ENCODE peak calls at places on chromosomes 11 and 22, in ten cellular contexts. Q is naive thymus-derived CD4-positive, alpha-beta T cell; I is heart right ventricle; D is sigmoid colon; Y is neuronal stem cell; R is lung; H is aorta; B is GM23248; M is IMR-90; G is endodermal cell. O is an unnamed sample.

GRCh38 chr11:112408551-112408950 is 147.9 kb upstream of the PLET1 start:
- DNase-seq in Q (no peak), I (no peak), D (no peak), Y (no peak), R (no peak), H (no peak), B (no peak), M (no peak), G (peak; percentile 77), O (no peak)

GRCh38 chr22:47623056-47623739 is 860.7 kb downstream of the TBC1D22A start:
- DNase-seq in Q (no peak), I (no peak), D (peak; percentile 28), Y (no peak), R (peak; percentile 14), H (no peak), B (no peak), M (no peak), G (no peak), O (no peak)

GRCh38 chr11:38339835-38340440 is 1741.9 kb upstream of the RAG2 start:
- DNase-seq in Q (no peak), I (no peak), D (no peak), Y (no peak), R (no peak), H (no peak), B (no peak), M (no peak), G (no peak), O (no peak)

GRCh38 chr22:27462190-27462589 is 339.4 kb downstream of the MN1 start:
- DNase-seq in Q (no peak), I (no peak), D (no peak), Y (peak; percentile 70), R (no peak), H (no peak), B (peak; percentile 66), M (no peak), G (no peak), O (no peak)

GRCh38 chr11:27902981-27903624 is 202.8 kb upstream of the BDNF start:
- DNase-seq in Q (no peak), I (no peak), D (no peak), Y (no peak), R (no peak), H (no peak), B (peak; percentile 94), M (peak; percentile 73), G (no peak), O (no peak)

GRCh38 chr11:29320196-29320595 is 696.6 kb downstream of the KCNA4 start:
- DNase-seq in Q (no peak), I (no peak), D (no peak), Y (no peak), R (no peak), H (no peak), B (peak; percentile 31), M (no peak), G (no peak), O (no peak)

GRCh38 chr11:71563401-71563800 is 2.0 kb upstream of the KRTAP5-10 start:
- DNase-seq in Q (no peak), I (no peak), D (no peak), Y (peak; percentile 35), R (no peak), H (no peak), B (peak; percentile 66), M (peak; percentile 62), G (peak; percentile 82), O (peak; percentile 25)

GRCh38 chr11:68845351-68846002 is 3.8 kb upstream of the CPT1A start:
- DNase-seq in Q (no peak), I (no peak), D (no peak), Y (no peak), R (no peak), H (no peak), B (no peak), M (no peak), G (no peak), O (no peak)

DNA sequence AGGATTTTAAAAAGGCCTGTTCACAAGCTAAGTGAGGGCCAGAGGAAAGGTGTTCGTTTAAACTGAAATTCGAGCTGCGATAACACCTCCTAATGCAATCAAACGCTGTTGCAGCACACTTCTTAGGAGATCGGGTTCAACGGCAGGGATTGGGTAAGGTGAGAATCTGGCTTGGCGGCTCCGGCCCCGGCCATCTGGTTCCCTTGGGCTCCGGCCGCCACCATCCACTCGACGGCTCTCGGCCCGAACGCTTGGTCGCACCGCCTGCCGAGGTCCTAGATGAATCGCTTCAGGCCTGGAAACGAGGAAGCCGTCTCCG is 449 bp downstream of the C11orf71 start:
- DNase-seq in Q (no peak), I (no peak), D (no peak), Y (no peak), R (no peak), H (peak; percentile 91), B (peak; percentile 79), M (no peak), G (peak; percentile 91), O (no peak)
- H3K4me1 ChIP-seq in Q (peaks cover 20% of the 10 kb centered on the region), I (peaks cover 57% of the 10 kb centered on the region), D (peaks cover 50% of the 10 kb centered on the region), Y (peaks cover 2% of the 10 kb centered on the region), R (no peaks in the 10 kb centered on the region), H (peaks cover 4% of the 10 kb centered on the region), B (peaks cover 39% of the 10 kb centered on the region), M (peaks cover 4% of the 10 kb centered on the region), G (no peaks in the 10 kb centered on the region), O (peaks cover 14% of the 10 kb centered on the region)

GRCh38 chr11:33347490-33348125 is 90.4 kb downstream of the HIPK3 start:
- DNase-seq in Q (no peak), I (no peak), D (no peak), Y (no peak), R (no peak), H (no peak), B (no peak), M (no peak), G (no peak), O (no peak)

GRCh38 chr11:33344611-33345010 is 87.4 kb downstream of the HIPK3 start:
- DNase-seq in Q (no peak), I (no peak), D (no peak), Y (no peak), R (no peak), H (no peak), B (peak; percentile 30), M (peak; percentile 18), G (no peak), O (no peak)

GRCh38 chr11:33350287-33350686 is 93.1 kb downstream of the HIPK3 start:
- DNase-seq in Q (no peak), I (no peak), D (no peak), Y (no peak), R (no peak), H (no peak), B (no peak), M (no peak), G (no peak), O (no peak)
- H3K36me3 ChIP-seq in Q (peaks cover 70% of the 10 kb centered on the region), I (peaks cover 6% of the 10 kb centered on the region), D (peaks cover 7% of the 10 kb centered on the region), Y (peaks cover 94% of the 10 kb centered on the region), R (peaks cover 36% of the 10 kb centered on the region), H (peaks cover 17% of the 10 kb centered on the region), B (peaks cover 90% of the 10 kb centered on the region), M (peaks cover 51% of the 10 kb centered on the region), G (peaks cover 77% of the 10 kb centered on the region), O (peaks cover 15% of the 10 kb centered on the region)

GRCh38 chr22:35649026-35649553 is 844 bp downstream of the APOL6 start:
- DNase-seq in Q (no peak), I (no peak), D (no peak), Y (no peak), R (no peak), H (no peak), B (no peak), M (no peak), G (no peak), O (no peak)
- H3K27ac ChIP-seq in Q (peak overlapping the region; percentile 96), I (peak overlapping the region; percentile 94), D (peak overlapping the region; percentile 92), Y (no peak overlapping the region), R (peak overlapping the region; percentile 89), H (no peak overlapping the region), B (peak overlapping the region; percentile 94), M (peak overlapping the region; percentile 95), G (no peak overlapping the region), O (peak overlapping the region; percentile 93)

GRCh38 chr11:119904636-119905035 is 175.6 kb upstream of the NECTIN1 start:
- DNase-seq in Q (no peak), I (no peak), D (no peak), Y (no peak), R (no peak), H (no peak), B (no peak), M (no peak), G (no peak), O (peak; percentile 75)

GRCh38 chr11:119903389-119903788 is 174.4 kb upstream of the NECTIN1 start:
- DNase-seq in Q (no peak), I (no peak), D (no peak), Y (no peak), R (no peak), H (no peak), B (no peak), M (no peak), G (peak; percentile 52), O (no peak)

GRCh38 chr11:119901657-119902577 is 172.9 kb upstream of the NECTIN1 start:
- DNase-seq in Q (no peak), I (no peak), D (no peak), Y (no peak), R (no peak), H (no peak), B (no peak), M (no peak), G (no peak), O (no peak)

GRCh38 chr11:119903821-119904220 is 174.8 kb upstream of the NECTIN1 start:
- DNase-seq in Q (no peak), I (no peak), D (no peak), Y (no peak), R (no peak), H (no peak), B (no peak), M (no peak), G (no peak), O (no peak)

DNA sequence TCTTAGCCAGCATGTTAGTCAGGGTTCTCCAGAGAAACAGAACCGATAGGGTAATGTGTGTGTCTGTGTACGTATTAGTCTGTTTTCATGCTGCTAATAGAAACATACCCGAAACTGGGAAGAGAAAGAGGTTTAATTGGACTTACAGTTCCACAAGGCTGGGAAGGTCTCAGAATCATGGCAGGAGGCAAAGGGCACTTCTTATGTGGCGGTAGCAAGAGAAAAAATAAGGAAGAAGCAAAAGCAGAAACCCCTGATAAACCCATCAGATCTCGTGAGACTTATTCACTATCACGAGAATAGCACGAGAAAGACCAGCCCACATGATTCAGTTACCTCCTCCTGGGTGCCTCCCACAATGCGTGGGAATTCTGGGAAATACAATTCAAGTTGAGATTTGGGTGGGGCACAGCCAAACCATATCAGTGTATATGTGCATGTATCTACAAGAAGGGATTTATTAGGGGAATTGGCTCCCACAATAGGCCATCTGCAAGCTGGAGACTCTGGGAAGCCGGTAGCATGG is 173.7 kb upstream of the NECTIN1 start:
- DNase-seq in Q (no peak), I (no peak), D (no peak), Y (no peak), R (no peak), H (no peak), B (no peak), M (no peak), G (no peak), O (peak; percentile 51)
- H3K4me1 ChIP-seq in Q (no peaks in the 10 kb centered on the region), I (no peaks in the 10 kb centered on the region), D (no peaks in the 10 kb centered on the region), Y (peaks cover 6% of the 10 kb centered on the region), R (peaks cover 2% of the 10 kb centered on the region), H (no peaks in the 10 kb centered on the region), B (no peaks in the 10 kb centered on the region), M (no peaks in the 10 kb centered on the region), G (peaks cover 22% of the 10 kb centered on the region), O (peaks cover 8% of the 10 kb centered on the region)

DNA sequence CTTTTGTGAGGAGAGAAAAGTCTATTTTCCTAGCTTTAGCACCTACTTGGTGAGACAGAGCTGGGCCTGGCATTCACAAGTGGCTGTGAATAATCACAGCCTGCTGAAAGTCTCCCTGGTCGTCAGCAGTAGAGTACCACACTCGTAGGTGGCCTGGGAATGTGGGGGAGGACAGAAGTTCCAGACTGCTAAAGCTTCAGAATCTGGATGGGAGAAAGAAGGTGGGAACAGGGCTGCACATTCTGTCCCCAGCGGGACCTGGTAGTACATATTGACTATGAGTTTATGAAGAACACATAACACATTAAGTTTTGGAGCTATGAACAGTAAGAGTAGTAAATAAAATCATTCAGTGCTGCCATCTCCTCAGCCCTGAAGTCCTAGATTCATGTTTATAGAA is 19.0 kb upstream of the LIMK2 start:
- DNase-seq in Q (no peak), I (no peak), D (no peak), Y (no peak), R (no peak), H (no peak), B (peak; percentile 38), M (no peak), G (peak; percentile 55), O (no peak)
- H3K36me3 ChIP-seq in Q (peaks cover 54% of the 10 kb centered on the region), I (no peaks in the 10 kb centered on the region), D (peaks cover 11% of the 10 kb centered on the region), Y (peaks cover 70% of the 10 kb centered on the region), R (peaks cover 5% of the 10 kb centered on the region), H (no peaks in the 10 kb centered on the region), B (peaks cover 13% of the 10 kb centered on the region), M (peaks cover 18% of the 10 kb centered on the region), G (peaks cover 36% of the 10 kb centered on the region), O (no peaks in the 10 kb centered on the region)

O was measured in colonic mucosa.